ENCODE peak calls at places on chromosomes 16 and 17, in seven cellular contexts. I is tibial artery, Q is sigmoid colon, R is fibroblast of lung, X is lower leg skin, F is progenitor cell of endocrine pancreas, M is upper lobe of right lung. Z is an unnamed sample.
A peak's percentile ranks its signal among the peaks of the same experiment; 100 is the strongest.

GRCh38 chr17:4854181-4854681 is 21.1 kb downstream of the MINK1 start:
- DNase-seq in I (no peak), Q (no peak), R (no peak), X (peak; percentile 66), F (no peak), M (no peak), Z (no peak)

GRCh38 chr17:44307387-44308186 is 814 bp upstream of the RUNDC3A start:
- DNase-seq in I (no peak), Q (peak; percentile 85), R (peak; percentile 26), X (no peak), F (no peak), M (no peak), Z (peak; percentile 80)

GRCh38 chr16:64391009-64391663 is 730.7 kb downstream of the CDH11 start:
- DNase-seq in I (no peak), Q (no peak), R (peak; percentile 46), X (no peak), F (no peak), M (no peak), Z (no peak)

GRCh38 chr16:2470603-2471015 is 488 bp upstream of the NTN3 start:
- DNase-seq in I (no peak), Q (no peak), R (no peak), X (no peak), F (no peak), M (no peak), Z (no peak)

GRCh38 chr17:74228326-74228978 is 15.1 kb downstream of the TTYH2 start:
- DNase-seq in I (no peak), Q (no peak), R (no peak), X (no peak), F (no peak), M (no peak), Z (no peak)

GRCh38 chr17:5418858-5419355 is 555 bp downstream of the NUP88 start:
- DNase-seq in I (no peak), Q (no peak), R (peak; percentile 41), X (peak; percentile 38), F (no peak), M (no peak), Z (no peak)

GRCh38 chr17:81998719-81999438 is 21.4 kb downstream of the ASPSCR1 start:
- DNase-seq in I (no peak), Q (no peak), R (no peak), X (no peak), F (no peak), M (no peak), Z (no peak)

GRCh38 chr16:47139561-47140185 is 4.1 kb downstream of the NETO2 start:
- DNase-seq in I (no peak), Q (no peak), R (peak; percentile 19), X (no peak), F (no peak), M (no peak), Z (no peak)

GRCh38 chr16:10123141-10123540 is 59.1 kb downstream of the GRIN2A start:
- DNase-seq in I (no peak), Q (no peak), R (no peak), X (no peak), F (no peak), M (no peak), Z (no peak)

GRCh38 chr16:84143081-84143480 is 1.9 kb downstream of the HSDL1 start:
- DNase-seq in I (no peak), Q (no peak), R (no peak), X (no peak), F (no peak), M (no peak), Z (no peak)

GRCh38 chr16:84139628-84140258 is 5.2 kb downstream of the HSDL1 start:
- DNase-seq in I (no peak), Q (no peak), R (no peak), X (no peak), F (no peak), M (no peak), Z (no peak)

GRCh38 chr16:84143784-84144199 is 1.2 kb downstream of the HSDL1 start:
- DNase-seq in I (no peak), Q (no peak), R (peak; percentile 10), X (no peak), F (no peak), M (no peak), Z (no peak)

GRCh38 chr16:84138824-84139627 is 6.0 kb downstream of the HSDL1 start:
- DNase-seq in I (no peak), Q (no peak), R (peak; percentile 54), X (no peak), F (no peak), M (no peak), Z (no peak)

GRCh38 chr16:84141143-84141670 is 3.8 kb downstream of the HSDL1 start:
- DNase-seq in I (no peak), Q (no peak), R (no peak), X (no peak), F (no peak), M (no peak), Z (no peak)
- TF ChIP-seq CTCF in I (no peak), Q (no peak), R (no peak), X (no peak), F (no peak), M (no peak), Z (no peak)

DNA sequence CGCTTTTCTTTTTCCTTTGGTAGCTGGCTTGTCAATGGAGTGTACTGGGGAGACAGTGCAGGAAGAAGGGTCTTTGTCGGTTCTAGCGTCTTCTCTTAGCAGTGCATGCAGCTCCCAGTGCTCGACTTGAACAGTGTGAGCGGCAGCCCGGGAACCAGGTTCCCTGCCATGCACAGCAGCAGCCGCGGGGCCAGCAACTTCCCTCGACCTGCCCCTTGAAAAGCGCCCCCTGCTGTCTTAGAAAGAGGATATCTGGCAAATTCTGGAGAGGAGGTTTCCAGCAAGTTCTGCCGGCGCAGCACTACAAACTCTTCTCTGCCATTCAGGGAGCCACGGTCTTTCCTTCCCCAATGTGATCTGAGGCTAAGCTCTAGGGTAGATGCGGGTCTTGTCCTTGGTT is 451.5 kb downstream of the PMP22 start:
- DNase-seq in I (no peak), Q (no peak), R (no peak), X (no peak), F (no peak), M (peak; percentile 73), Z (no peak)
- TF ChIP-seq CTCF in I (no peak), Q (no peak), R (no peak), X (no peak), F (peak; percentile 32), M (peak; percentile 33), Z (no peak)

DNA sequence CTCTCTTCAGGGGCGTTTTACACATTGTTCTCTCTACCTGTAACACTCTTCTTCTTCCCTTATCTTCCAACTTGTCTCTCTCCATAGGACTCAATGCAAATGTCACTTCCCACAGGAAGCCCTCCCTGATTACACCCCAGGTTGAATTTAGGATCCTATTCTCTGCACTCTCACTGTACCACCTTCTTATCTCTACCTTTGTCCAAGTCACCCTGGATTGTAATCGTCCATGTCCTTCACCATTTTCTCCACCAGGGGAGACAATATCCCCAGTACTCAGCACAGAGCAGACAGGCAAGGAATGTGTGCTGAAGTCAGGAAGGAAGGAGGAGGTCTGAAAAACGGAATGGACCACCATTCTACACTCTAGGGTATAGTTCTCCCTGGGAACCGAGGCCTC is 14.1 kb downstream of the C16orf82 start:
- DNase-seq in I (peak; percentile 1), Q (no peak), R (no peak), X (no peak), F (no peak), M (no peak), Z (no peak)
- TF ChIP-seq CTCF in I (no peak), Q (no peak), R (peak; percentile 35), X (no peak), F (peak; percentile 43), M (peak; percentile 17), Z (peak; percentile 25)

DNA sequence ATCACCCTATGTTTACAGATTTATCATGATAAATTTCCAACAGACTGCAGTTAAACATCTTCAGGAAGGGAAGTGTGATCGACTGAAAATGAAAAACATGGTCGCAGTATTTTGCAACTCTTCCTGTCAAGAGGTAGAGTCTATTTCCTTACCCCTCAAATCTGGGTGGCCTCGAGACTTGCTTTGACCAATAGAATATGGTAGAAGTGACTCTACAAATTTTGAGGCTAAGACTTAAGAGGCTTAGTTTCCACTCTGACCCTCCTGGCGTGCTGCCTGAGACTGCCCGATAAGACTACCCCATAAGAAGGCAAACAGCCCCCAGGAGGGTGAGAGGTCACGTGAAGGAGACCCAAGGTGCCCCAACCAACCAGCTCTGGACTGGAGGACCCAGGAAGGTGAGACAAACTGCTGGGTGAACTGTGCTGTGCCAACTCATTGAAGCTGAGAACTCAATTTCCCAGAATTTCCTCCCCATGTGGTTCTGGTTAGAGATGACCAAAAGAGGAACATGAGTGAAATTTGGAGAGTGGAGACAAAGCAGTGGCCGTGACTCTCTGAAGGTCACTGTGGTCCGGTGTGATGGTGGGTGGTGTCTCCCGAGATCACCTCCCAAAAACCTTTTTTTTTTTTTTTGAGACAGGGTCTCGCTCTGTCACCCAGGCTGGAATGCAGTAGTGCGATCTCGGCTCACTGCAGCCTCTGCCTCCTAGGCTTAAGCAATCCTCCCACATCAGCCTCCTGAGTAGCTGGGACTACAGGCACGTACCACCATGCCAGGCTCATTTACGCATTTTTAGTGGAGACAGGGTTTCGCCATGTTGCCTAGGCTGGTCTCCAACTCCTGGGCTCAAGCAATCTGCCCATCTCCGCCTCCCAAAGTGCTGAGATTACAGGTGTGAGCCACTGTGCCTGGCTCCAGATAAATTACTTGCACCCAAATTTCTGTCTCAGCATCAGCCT is 38.2 kb upstream of the LITAF start:
- DNase-seq in I (no peak), Q (no peak), R (no peak), X (no peak), F (no peak), M (no peak), Z (no peak)
- TF ChIP-seq CTCF in I (no peak), Q (no peak), R (no peak), X (no peak), F (no peak), M (no peak), Z (no peak)

DNA sequence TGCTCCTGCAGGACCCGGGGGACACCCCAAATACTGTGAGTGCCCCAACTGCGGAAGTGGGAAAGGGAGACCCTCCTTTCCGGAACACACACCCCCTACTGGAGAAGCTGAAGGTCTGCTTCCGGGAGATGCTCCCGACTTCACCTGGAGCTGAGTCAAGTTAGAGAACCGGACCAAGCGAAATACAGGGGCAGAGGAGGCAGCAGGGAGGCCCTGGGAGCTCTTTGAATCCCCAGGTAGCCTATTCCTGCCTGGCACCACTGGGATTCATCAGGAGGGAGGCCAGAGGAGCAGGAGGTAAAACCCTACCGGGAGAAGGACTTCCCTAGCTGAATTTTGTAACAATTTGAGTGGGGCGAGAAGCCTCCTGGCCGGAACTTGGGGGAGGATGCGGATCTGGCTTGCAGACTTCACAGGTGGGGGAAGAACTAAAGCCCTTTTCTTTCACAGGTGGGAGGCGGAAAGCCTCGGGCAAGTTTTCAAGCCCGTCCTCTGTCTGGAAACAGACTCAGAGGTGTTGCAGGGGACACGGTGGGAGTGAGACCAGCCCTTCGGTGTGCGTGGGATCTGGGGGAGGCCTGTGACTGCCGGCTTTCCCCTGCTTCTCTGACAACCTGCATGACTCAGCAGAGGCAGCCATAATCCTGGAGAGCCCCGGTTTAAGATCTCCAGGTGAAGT is 22.4 kb upstream of the TEKT1 start:
- DNase-seq in I (no peak), Q (no peak), R (no peak), X (no peak), F (no peak), M (no peak), Z (no peak)
- TF ChIP-seq CTCF in I (no peak), Q (no peak), R (no peak), X (no peak), F (peak; percentile 63), M (peak; percentile 19), Z (no peak)